ENCODE peak calls at places on chromosomes 11 and 22, in six cellular contexts. One of them, this sample, is unnamed.

GRCh38 chr11:10575999-10576398 is 7.5 kb upstream of the LYVE1 start:
- DNase-seq in AG04449: no peak
- DNase-seq in CD8-positive, alpha-beta T cell: no peak
- DNase-seq in tibial nerve: no peak
- DNase-seq in HFF-Myc: no peak
- DNase-seq in heart left ventricle: no peak
- DNase-seq in this sample: no peak

GRCh38 chr11:94961255-94961654 is 12.1 kb downstream of the CWC15 start:
- DNase-seq in CD8-positive, alpha-beta T cell: no peak
- DNase-seq in HFF-Myc: no peak
- DNase-seq in tibial nerve: no peak
- DNase-seq in AG04449: no peak
- DNase-seq in heart left ventricle: no peak
- DNase-seq in this sample: no peak

GRCh38 chr11:95732930-95733602 is 56.5 kb downstream of the FAM76B start:
- DNase-seq in AG04449: no peak
- DNase-seq in HFF-Myc: no peak
- DNase-seq in CD8-positive, alpha-beta T cell: no peak
- DNase-seq in tibial nerve: no peak
- DNase-seq in heart left ventricle: no peak
- DNase-seq in this sample: no peak

GRCh38 chr11:94731921-94732601 is 36.1 kb upstream of the AMOTL1 start:
- DNase-seq in tibial nerve: no peak
- DNase-seq in heart left ventricle: no peak
- DNase-seq in HFF-Myc: peak; percentile 87
- DNase-seq in AG04449: no peak
- DNase-seq in CD8-positive, alpha-beta T cell: no peak
- DNase-seq in this sample: no peak

GRCh38 chr11:13328276-13328675 is 50.7 kb downstream of the BMAL1 start:
- DNase-seq in tibial nerve: no peak
- DNase-seq in AG04449: no peak
- DNase-seq in HFF-Myc: no peak
- DNase-seq in heart left ventricle: no peak
- DNase-seq in CD8-positive, alpha-beta T cell: no peak
- DNase-seq in this sample: no peak

GRCh38 chr11:67375320-67376021 is 2.1 kb upstream of the CLCF1 start:
- DNase-seq in heart left ventricle: no peak
- DNase-seq in CD8-positive, alpha-beta T cell: no peak
- DNase-seq in tibial nerve: no peak
- DNase-seq in AG04449: no peak
- DNase-seq in HFF-Myc: no peak
- DNase-seq in this sample: no peak

GRCh38 chr11:87038235-87038960 is 664 bp downstream of the TMEM135 start:
- DNase-seq in tibial nerve: no peak
- DNase-seq in HFF-Myc: no peak
- DNase-seq in CD8-positive, alpha-beta T cell: no peak
- DNase-seq in heart left ventricle: no peak
- DNase-seq in AG04449: no peak
- DNase-seq in this sample: no peak

GRCh38 chr11:118703563-118704106 is 24.2 kb upstream of the TREH start:
- DNase-seq in HFF-Myc: no peak
- DNase-seq in tibial nerve: no peak
- DNase-seq in heart left ventricle: no peak
- DNase-seq in AG04449: no peak
- DNase-seq in CD8-positive, alpha-beta T cell: no peak
- DNase-seq in this sample: no peak

GRCh38 chr11:6862961-6863360 is at the start of gene OR10A2:
- DNase-seq in HFF-Myc: peak; percentile 22
- DNase-seq in AG04449: no peak
- DNase-seq in CD8-positive, alpha-beta T cell: no peak
- DNase-seq in tibial nerve: no peak
- DNase-seq in heart left ventricle: no peak
- DNase-seq in this sample: no peak

GRCh38 chr22:22720201-22720723 is 75.8 kb downstream of the GGTLC2 start:
- DNase-seq in AG04449: peak; percentile 1
- DNase-seq in heart left ventricle: no peak
- DNase-seq in HFF-Myc: peak; percentile 21
- DNase-seq in CD8-positive, alpha-beta T cell: no peak
- DNase-seq in tibial nerve: no peak
- DNase-seq in this sample: peak; percentile 5

GRCh38 chr11:70720291-70720690 is 322.0 kb downstream of the CTTN start:
- DNase-seq in HFF-Myc: no peak
- DNase-seq in AG04449: no peak
- DNase-seq in heart left ventricle: no peak
- DNase-seq in CD8-positive, alpha-beta T cell: no peak
- DNase-seq in tibial nerve: no peak
- DNase-seq in this sample: no peak

GRCh38 chr11:61555051-61555969 is 25.6 kb downstream of the SYT7 start:
- DNase-seq in heart left ventricle: no peak
- DNase-seq in HFF-Myc: no peak
- DNase-seq in AG04449: no peak
- DNase-seq in tibial nerve: no peak
- DNase-seq in CD8-positive, alpha-beta T cell: no peak
- DNase-seq in this sample: no peak

GRCh38 chr11:35324183-35324582 is 95.2 kb downstream of the SLC1A2 start:
- DNase-seq in tibial nerve: no peak
- DNase-seq in HFF-Myc: no peak
- DNase-seq in heart left ventricle: no peak
- DNase-seq in CD8-positive, alpha-beta T cell: no peak
- DNase-seq in AG04449: no peak
- DNase-seq in this sample: no peak

GRCh38 chr11:60860943-60861342 is 5.2 kb upstream of the PTGDR2 start:
- DNase-seq in CD8-positive, alpha-beta T cell: no peak
- DNase-seq in heart left ventricle: no peak
- DNase-seq in AG04449: no peak
- DNase-seq in tibial nerve: no peak
- DNase-seq in HFF-Myc: no peak
- DNase-seq in this sample: no peak

GRCh38 chr11:95147364-95147905 is 57.8 kb downstream of the ENDOD1 start:
- DNase-seq in heart left ventricle: no peak
- DNase-seq in CD8-positive, alpha-beta T cell: no peak
- DNase-seq in HFF-Myc: peak; percentile 88
- DNase-seq in AG04449: peak; percentile 76
- DNase-seq in tibial nerve: no peak
- DNase-seq in this sample: no peak

GRCh38 chr11:95144313-95145235 is 54.9 kb downstream of the ENDOD1 start:
- DNase-seq in heart left ventricle: no peak
- DNase-seq in tibial nerve: no peak
- DNase-seq in HFF-Myc: no peak
- DNase-seq in CD8-positive, alpha-beta T cell: no peak
- DNase-seq in AG04449: no peak
- DNase-seq in this sample: no peak

GRCh38 chr11:74307409-74307808 is 4.0 kb downstream of the P4HA3 start:
- DNase-seq in AG04449: no peak
- DNase-seq in HFF-Myc: no peak
- DNase-seq in tibial nerve: no peak
- DNase-seq in heart left ventricle: no peak
- DNase-seq in CD8-positive, alpha-beta T cell: no peak
- DNase-seq in this sample: peak; percentile 27

GRCh38 chr11:120208012-120208441 is 2.8 kb upstream of the OAF start:
- DNase-seq in CD8-positive, alpha-beta T cell: no peak
- DNase-seq in tibial nerve: no peak
- DNase-seq in heart left ventricle: peak; percentile 28
- DNase-seq in AG04449: no peak
- DNase-seq in HFF-Myc: no peak
- DNase-seq in this sample: peak; percentile 48

DNA sequence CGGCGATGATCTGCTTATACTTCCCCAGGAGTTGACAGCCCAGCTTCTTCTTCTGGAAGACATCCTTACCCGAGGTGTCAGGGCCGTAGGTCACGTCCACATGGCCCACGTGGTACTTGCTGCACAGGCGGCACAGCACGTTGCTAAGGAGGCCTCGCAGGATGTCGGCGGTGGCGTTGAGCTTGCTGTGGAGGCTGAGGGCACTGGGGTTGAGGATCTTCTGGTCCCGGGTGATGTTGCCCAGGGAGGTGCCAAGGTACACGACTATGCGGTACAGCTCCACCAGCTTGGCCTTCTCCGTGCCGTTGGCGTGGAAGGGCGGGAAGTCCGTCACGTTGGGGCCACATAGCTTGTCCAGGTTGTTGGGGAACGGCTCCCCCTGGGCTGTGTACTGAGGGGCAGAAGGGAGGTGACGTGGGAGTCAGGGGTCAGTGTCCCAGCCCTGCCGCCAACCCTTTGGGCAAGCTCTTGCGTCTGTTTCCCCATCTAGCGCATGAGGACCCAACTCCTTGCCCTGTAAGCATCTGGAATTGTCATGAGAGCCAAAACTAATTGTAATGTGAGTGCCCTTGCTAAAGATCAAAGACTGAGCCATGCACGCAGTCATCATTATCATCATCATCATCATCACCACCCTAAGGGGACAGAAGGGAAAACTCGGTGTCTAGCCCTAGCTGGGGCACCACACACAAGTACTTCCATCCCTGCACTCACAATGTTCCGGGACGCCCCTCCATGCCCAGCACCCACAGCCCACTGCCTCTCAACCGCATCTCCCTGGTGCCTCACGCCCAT is 2.7 kb downstream of the LIF start:
- DNase-seq in HFF-Myc: no peak
- DNase-seq in heart left ventricle: no peak
- DNase-seq in CD8-positive, alpha-beta T cell: no peak
- DNase-seq in AG04449: no peak
- DNase-seq in tibial nerve: no peak
- DNase-seq in this sample: no peak
- H3K4me3 ChIP-seq in HFF-Myc: no peak overlapping the region
- H3K4me3 ChIP-seq in heart left ventricle: no peak overlapping the region
- H3K4me3 ChIP-seq in CD8-positive, alpha-beta T cell: no peak overlapping the region
- H3K4me3 ChIP-seq in AG04449: peak overlapping the region; percentile 75
- H3K4me3 ChIP-seq in tibial nerve: no peak overlapping the region
- H3K4me3 ChIP-seq in this sample: peak overlapping the region; percentile 75

DNA sequence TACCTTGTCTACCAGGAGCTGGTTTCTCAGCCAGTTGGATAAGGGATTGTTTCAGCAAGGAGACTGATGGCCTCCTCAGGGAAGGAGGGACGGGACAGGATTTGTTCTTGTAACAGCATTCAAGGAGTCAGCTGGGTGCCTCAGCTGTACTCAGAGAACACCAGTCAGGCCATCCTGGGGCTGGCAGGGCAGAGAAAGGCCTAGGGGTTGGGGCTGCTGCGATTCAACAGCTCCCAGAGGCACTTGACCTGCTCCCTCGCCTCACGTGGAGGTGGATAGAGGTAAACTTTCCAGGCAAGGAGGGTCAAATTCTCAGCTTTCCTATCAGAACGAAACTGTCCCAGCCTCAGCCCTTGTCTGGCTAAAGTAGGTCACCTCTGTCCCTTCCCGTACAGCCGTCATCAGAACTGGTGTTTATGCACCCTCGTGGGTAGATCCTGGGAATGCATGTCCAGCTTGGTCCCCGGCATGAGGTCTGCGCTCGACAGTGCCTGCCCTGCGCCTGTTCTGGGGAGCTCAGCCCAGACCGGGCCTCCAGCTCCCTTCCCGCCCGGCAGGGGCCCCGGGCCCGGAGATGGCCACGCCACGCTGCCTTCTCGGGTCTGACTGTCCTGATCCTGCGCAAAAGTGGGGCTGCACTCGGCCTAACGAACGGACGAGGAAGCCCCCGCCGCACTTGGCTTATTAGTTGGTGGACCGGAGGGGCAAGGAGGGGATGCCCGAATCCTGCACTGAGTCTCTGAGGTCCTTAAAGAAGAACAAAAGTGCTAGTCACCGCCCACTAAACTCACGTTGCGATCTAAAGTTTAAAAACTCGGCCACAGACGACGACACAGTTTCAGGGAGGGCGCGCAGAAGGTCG is 762 bp upstream of the CCDC134 start:
- DNase-seq in CD8-positive, alpha-beta T cell: no peak
- DNase-seq in AG04449: no peak
- DNase-seq in HFF-Myc: no peak
- DNase-seq in heart left ventricle: peak; percentile 69
- DNase-seq in tibial nerve: peak; percentile 18
- DNase-seq in this sample: peak; percentile 2
- TF ChIP-seq CTCF in CD8-positive, alpha-beta T cell: no peak
- TF ChIP-seq CTCF in AG04449: no peak
- TF ChIP-seq CTCF in HFF-Myc: no peak
- TF ChIP-seq CTCF in heart left ventricle: no peak
- TF ChIP-seq CTCF in tibial nerve: peak; percentile 16
- TF ChIP-seq CTCF in this sample: no peak

GRCh38 chr11:75465701-75466531 is 32.9 kb upstream of the KLHL35 start:
- DNase-seq in HFF-Myc: no peak
- DNase-seq in tibial nerve: no peak
- DNase-seq in AG04449: peak; percentile 21
- DNase-seq in heart left ventricle: no peak
- DNase-seq in CD8-positive, alpha-beta T cell: no peak
- DNase-seq in this sample: peak; percentile 99
- H3K4me3 ChIP-seq in HFF-Myc: no peak overlapping the region
- H3K4me3 ChIP-seq in tibial nerve: no peak overlapping the region
- H3K4me3 ChIP-seq in AG04449: no peak overlapping the region
- H3K4me3 ChIP-seq in heart left ventricle: no peak overlapping the region
- H3K4me3 ChIP-seq in CD8-positive, alpha-beta T cell: no peak overlapping the region
- H3K4me3 ChIP-seq in this sample: no peak overlapping the region

GRCh38 chr11:131893103-131893502 is 522.7 kb downstream of the NTM start:
- DNase-seq in CD8-positive, alpha-beta T cell: no peak
- DNase-seq in HFF-Myc: no peak
- DNase-seq in heart left ventricle: no peak
- DNase-seq in tibial nerve: no peak
- DNase-seq in AG04449: no peak
- DNase-seq in this sample: no peak

GRCh38 chr11:131889146-131889577 is 518.7 kb downstream of the NTM start:
- DNase-seq in HFF-Myc: peak; percentile 82
- DNase-seq in AG04449: peak; percentile 80
- DNase-seq in CD8-positive, alpha-beta T cell: no peak
- DNase-seq in tibial nerve: no peak
- DNase-seq in heart left ventricle: no peak
- DNase-seq in this sample: peak; percentile 66

GRCh38 chr11:131886201-131886600 is 515.8 kb downstream of the NTM start:
- DNase-seq in AG04449: no peak
- DNase-seq in tibial nerve: no peak
- DNase-seq in heart left ventricle: no peak
- DNase-seq in CD8-positive, alpha-beta T cell: no peak
- DNase-seq in HFF-Myc: no peak
- DNase-seq in this sample: no peak

GRCh38 chr11:131888230-131888826 is 517.9 kb downstream of the NTM start:
- DNase-seq in tibial nerve: no peak
- DNase-seq in HFF-Myc: peak; percentile 82
- DNase-seq in CD8-positive, alpha-beta T cell: no peak
- DNase-seq in AG04449: peak; percentile 82
- DNase-seq in heart left ventricle: no peak
- DNase-seq in this sample: peak; percentile 88

DNA sequence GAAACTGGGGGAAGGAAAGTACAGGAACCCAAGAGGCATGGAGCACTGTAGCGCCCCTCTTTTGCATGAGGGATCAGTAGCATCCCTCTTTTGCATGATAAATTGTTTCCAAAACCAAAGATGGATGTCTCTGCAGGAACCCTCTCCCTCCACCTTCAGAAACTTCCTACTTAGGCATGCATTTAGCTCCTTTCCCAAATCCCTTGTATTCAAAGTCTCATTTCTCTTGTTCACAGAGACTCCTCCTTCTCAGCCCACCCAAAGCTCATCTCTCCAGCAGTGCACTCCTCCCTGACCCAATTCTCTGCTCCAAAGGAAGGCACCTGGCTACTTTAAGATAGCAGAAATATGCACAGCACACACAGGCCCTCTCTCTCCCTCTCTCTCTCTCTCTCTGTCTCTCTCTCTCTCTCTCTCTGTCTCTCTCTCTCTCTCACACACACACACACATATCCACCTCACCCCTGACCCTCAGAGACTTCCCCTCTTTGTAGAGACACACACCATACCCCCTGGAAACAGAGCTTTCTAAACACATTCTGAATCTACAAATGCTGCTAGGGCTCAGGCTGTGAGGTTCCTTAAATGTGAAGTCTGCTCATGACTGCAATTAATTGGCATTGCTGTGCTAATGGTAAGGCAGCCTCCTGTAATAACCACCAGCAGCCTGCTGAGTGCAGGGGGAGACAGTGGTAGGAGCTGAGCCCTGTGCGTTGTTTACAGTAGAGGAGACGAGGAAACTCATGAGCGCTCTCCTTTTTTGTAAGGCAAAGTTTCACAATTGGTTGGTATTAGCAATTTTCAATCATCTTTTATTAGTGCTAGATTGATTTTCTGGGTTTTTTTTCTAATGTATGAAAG is 519.6 kb downstream of the NTM start:
- DNase-seq in CD8-positive, alpha-beta T cell: no peak
- DNase-seq in heart left ventricle: no peak
- DNase-seq in HFF-Myc: no peak
- DNase-seq in tibial nerve: no peak
- DNase-seq in AG04449: no peak
- DNase-seq in this sample: no peak
- TF ChIP-seq CTCF in CD8-positive, alpha-beta T cell: no peak
- TF ChIP-seq CTCF in heart left ventricle: no peak
- TF ChIP-seq CTCF in HFF-Myc: no peak
- TF ChIP-seq CTCF in tibial nerve: no peak
- TF ChIP-seq CTCF in AG04449: peak; percentile 19
- TF ChIP-seq CTCF in this sample: peak; percentile 46

This sample was measured in retinal pigment epithelial cell.